ENCODE peak calls at places on chromosomes 13 and 19, in four cellular contexts. One of them, this sample, is unnamed.

GRCh38 chr19:36009220-36009619 is 607 bp upstream of the SYNE4 start:
- DNase-seq in fibroblast of lung: peak; percentile 48
- DNase-seq in spleen: peak; percentile 88
- DNase-seq in H9: peak; percentile 72
- DNase-seq in this sample: peak; percentile 87

GRCh38 chr13:31200636-31200970 is 828 bp downstream of the B3GLCT start:
- DNase-seq in fibroblast of lung: peak; percentile 23
- DNase-seq in spleen: peak; percentile 93
- DNase-seq in H9: peak; percentile 47
- DNase-seq in this sample: peak; percentile 83

GRCh38 chr13:48859168-48860105 is 116.3 kb upstream of the FNDC3A start:
- DNase-seq in spleen: no peak
- DNase-seq in H9: peak; percentile 49
- DNase-seq in fibroblast of lung: no peak
- DNase-seq in this sample: no peak

GRCh38 chr19:2477732-2478191 is 1.8 kb downstream of the GADD45B start:
- DNase-seq in fibroblast of lung: peak; percentile 58
- DNase-seq in spleen: peak; percentile 84
- DNase-seq in H9: no peak
- DNase-seq in this sample: no peak

GRCh38 chr19:35609881-35610353 is 2.6 kb upstream of the HAUS5 start:
- DNase-seq in spleen: peak; percentile 82
- DNase-seq in fibroblast of lung: no peak
- DNase-seq in H9: no peak
- DNase-seq in this sample: no peak

GRCh38 chr19:5823579-5824281 is 15.8 kb downstream of the FUT6 start:
- DNase-seq in spleen: no peak
- DNase-seq in H9: peak; percentile 74
- DNase-seq in fibroblast of lung: no peak
- DNase-seq in this sample: peak; percentile 77

GRCh38 chr13:110396913-110397379 is 89.9 kb downstream of the COL4A2 start:
- DNase-seq in fibroblast of lung: peak; percentile 100
- DNase-seq in spleen: no peak
- DNase-seq in H9: no peak
- DNase-seq in this sample: no peak

GRCh38 chr13:70253834-70254233 is 145.6 kb upstream of the KLHL1 start:
- DNase-seq in spleen: no peak
- DNase-seq in fibroblast of lung: peak; percentile 28
- DNase-seq in H9: no peak
- DNase-seq in this sample: no peak

GRCh38 chr13:94967183-94968039 is 255.1 kb upstream of the SOX21 start:
- DNase-seq in spleen: no peak
- DNase-seq in fibroblast of lung: peak; percentile 17
- DNase-seq in H9: peak; percentile 62
- DNase-seq in this sample: no peak

GRCh38 chr19:2010135-2010668 is 5.3 kb downstream of the BTBD2 start:
- DNase-seq in H9: no peak
- DNase-seq in spleen: no peak
- DNase-seq in fibroblast of lung: no peak
- DNase-seq in this sample: no peak

GRCh38 chr19:2150794-2151338 is 500 bp downstream of the AP3D1 start:
- DNase-seq in spleen: peak; percentile 90
- DNase-seq in fibroblast of lung: no peak
- DNase-seq in H9: no peak
- DNase-seq in this sample: peak; percentile 79

GRCh38 chr19:50383307-50383851 is 768 bp upstream of the POLD1 start:
- DNase-seq in H9: peak; percentile 49
- DNase-seq in spleen: no peak
- DNase-seq in fibroblast of lung: no peak
- DNase-seq in this sample: no peak

GRCh38 chr19:41548954-41549688 is 26.8 kb upstream of the CEACAM21 start:
- DNase-seq in H9: no peak
- DNase-seq in spleen: no peak
- DNase-seq in fibroblast of lung: no peak
- DNase-seq in this sample: no peak

GRCh38 chr13:95628488-95628887 is 16.0 kb downstream of the DZIP1 start:
- DNase-seq in fibroblast of lung: no peak
- DNase-seq in H9: no peak
- DNase-seq in spleen: no peak
- DNase-seq in this sample: no peak

GRCh38 chr19:6187374-6187773 is 51.9 kb downstream of the ACSBG2 start:
- DNase-seq in spleen: no peak
- DNase-seq in fibroblast of lung: no peak
- DNase-seq in H9: no peak
- DNase-seq in this sample: no peak

GRCh38 chr19:43755256-43755801 is 567 bp upstream of the SMG9 start:
- DNase-seq in fibroblast of lung: peak; percentile 69
- DNase-seq in spleen: peak; percentile 93
- DNase-seq in H9: peak; percentile 57
- DNase-seq in this sample: peak; percentile 92

GRCh38 chr13:44903596-44903995 is 85.7 kb downstream of the NUFIP1 start:
- DNase-seq in spleen: no peak
- DNase-seq in fibroblast of lung: peak; percentile 94
- DNase-seq in H9: no peak
- DNase-seq in this sample: peak; percentile 67

GRCh38 chr19:8571006-8571411 is 6.2 kb downstream of the MYO1F start:
- DNase-seq in spleen: peak; percentile 90
- DNase-seq in fibroblast of lung: peak; percentile 20
- DNase-seq in H9: no peak
- DNase-seq in this sample: peak; percentile 76

GRCh38 chr19:58361900-58362271 is 665 bp downstream of the ZNF497 start:
- DNase-seq in fibroblast of lung: no peak
- DNase-seq in H9: no peak
- DNase-seq in spleen: peak; percentile 87
- DNase-seq in this sample: peak; percentile 86

GRCh38 chr19:43731854-43732253 is 16.0 kb downstream of the IRGC start:
- DNase-seq in spleen: no peak
- DNase-seq in H9: no peak
- DNase-seq in fibroblast of lung: peak; percentile 49
- DNase-seq in this sample: no peak

GRCh38 chr13:48801255-48801654 is 147.5 kb downstream of the CYSLTR2 start:
- DNase-seq in spleen: no peak
- DNase-seq in fibroblast of lung: peak; percentile 72
- DNase-seq in H9: no peak
- DNase-seq in this sample: no peak

GRCh38 chr19:29121684-29122083 is 91.3 kb downstream of the UQCRFS1 start:
- DNase-seq in spleen: no peak
- DNase-seq in H9: peak; percentile 72
- DNase-seq in fibroblast of lung: no peak
- DNase-seq in this sample: no peak

GRCh38 chr19:17304386-17305047 is 1.2 kb upstream of the MRPL34 start:
- DNase-seq in H9: no peak
- DNase-seq in fibroblast of lung: no peak
- DNase-seq in spleen: no peak
- DNase-seq in this sample: peak; percentile 79

GRCh38 chr19:10812902-10813404 is 23.1 kb downstream of the TMED1 start:
- DNase-seq in H9: no peak
- DNase-seq in spleen: peak; percentile 85
- DNase-seq in fibroblast of lung: peak; percentile 93
- DNase-seq in this sample: no peak

GRCh38 chr13:75788494-75788991 is 152.4 kb downstream of the LMO7 start:
- DNase-seq in spleen: no peak
- DNase-seq in H9: no peak
- DNase-seq in fibroblast of lung: peak; percentile 90
- DNase-seq in this sample: no peak

GRCh38 chr13:75792526-75793187 is 156.5 kb downstream of the LMO7 start:
- DNase-seq in spleen: no peak
- DNase-seq in fibroblast of lung: no peak
- DNase-seq in H9: no peak
- DNase-seq in this sample: no peak

GRCh38 chr13:75787249-75787940 is 151.3 kb downstream of the LMO7 start:
- DNase-seq in fibroblast of lung: no peak
- DNase-seq in spleen: no peak
- DNase-seq in H9: no peak
- DNase-seq in this sample: no peak

GRCh38 chr13:75790198-75790970 is 154.3 kb downstream of the LMO7 start:
- DNase-seq in spleen: no peak
- DNase-seq in fibroblast of lung: no peak
- DNase-seq in H9: no peak
- DNase-seq in this sample: no peak

DNA sequence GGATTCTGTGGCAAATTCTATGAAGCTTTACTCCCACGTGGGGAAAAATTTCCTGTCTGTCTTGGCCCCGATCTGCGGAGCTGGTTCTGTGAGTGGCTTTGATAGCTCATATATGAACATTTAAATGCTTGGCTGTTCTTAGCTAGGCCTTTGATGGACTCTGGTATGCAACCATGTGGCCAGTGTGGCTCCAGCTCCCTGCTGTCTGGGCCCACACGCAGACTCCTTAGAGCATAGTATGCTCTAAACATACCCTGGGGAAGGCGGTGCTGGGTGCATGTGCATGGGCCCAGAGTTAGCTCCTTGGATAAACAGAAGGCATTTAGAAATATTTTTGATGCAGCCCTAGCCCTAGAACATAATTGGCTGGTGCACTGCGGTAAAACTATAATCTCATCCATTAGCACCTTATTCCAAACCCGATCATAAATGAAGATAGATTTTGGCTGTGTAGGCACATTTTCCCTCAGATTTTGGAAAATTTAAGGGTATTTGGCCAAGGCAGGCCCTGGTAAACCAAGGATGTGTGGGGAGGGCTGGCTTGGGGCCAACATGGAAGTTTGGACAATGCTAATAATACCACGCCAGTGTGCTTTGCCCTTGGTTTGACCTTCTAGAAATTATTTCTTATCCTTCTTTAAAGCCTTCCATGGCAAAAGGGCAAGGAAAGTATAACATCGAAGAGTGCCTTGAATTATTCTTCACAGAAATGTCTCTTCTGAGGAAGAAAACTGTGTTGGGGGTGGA is 153.5 kb downstream of the LMO7 start:
- DNase-seq in spleen: no peak
- DNase-seq in H9: no peak
- DNase-seq in fibroblast of lung: no peak
- DNase-seq in this sample: no peak
- H3K27ac ChIP-seq in spleen: no peak overlapping the region
- H3K27ac ChIP-seq in H9: no peak overlapping the region
- H3K27ac ChIP-seq in fibroblast of lung: no peak overlapping the region
- H3K27ac ChIP-seq in this sample: peak overlapping the region; percentile 38

GRCh38 chr13:59533561-59534337 is 630.0 kb downstream of the DIAPH3 start:
- DNase-seq in spleen: no peak
- DNase-seq in fibroblast of lung: no peak
- DNase-seq in H9: no peak
- DNase-seq in this sample: no peak
- H3K27ac ChIP-seq in spleen: no peak overlapping the region
- H3K27ac ChIP-seq in fibroblast of lung: no peak overlapping the region
- H3K27ac ChIP-seq in H9: no peak overlapping the region
- H3K27ac ChIP-seq in this sample: no peak overlapping the region

GRCh38 chr13:32824061-32824460 is 192.2 kb upstream of the KL start:
- DNase-seq in spleen: no peak
- DNase-seq in fibroblast of lung: no peak
- DNase-seq in H9: no peak
- DNase-seq in this sample: no peak
- H3K27ac ChIP-seq in spleen: no peak overlapping the region
- H3K27ac ChIP-seq in fibroblast of lung: peak overlapping the region; percentile 31
- H3K27ac ChIP-seq in H9: no peak overlapping the region
- H3K27ac ChIP-seq in this sample: no peak overlapping the region

DNA sequence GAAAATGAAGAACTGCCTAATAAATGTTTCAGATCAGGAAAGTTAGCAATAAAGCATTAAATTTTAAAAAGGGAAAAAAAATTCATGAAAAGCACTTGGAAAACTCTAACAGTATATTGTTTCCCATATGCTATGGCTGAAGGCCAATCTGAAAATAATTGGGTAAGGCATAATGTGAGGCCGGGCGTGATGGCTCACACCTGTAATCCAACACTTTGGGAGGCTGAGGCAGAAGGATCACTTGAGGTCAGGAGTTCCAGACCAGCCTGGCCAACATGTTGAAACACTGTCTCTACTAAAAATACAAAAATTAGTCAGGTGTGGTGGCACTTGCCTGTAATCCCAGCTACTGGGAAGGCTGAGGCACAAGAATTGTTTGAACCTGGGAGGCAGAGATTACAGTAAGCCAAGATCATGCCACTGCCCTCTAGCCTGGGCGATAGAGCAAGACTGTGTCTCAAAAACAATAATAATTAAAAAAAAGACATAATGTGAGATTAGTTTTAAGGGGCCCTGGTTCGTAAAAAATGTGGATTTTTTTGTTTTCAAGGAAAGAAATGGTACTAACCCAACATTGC is 15.2 kb downstream of the INTS6 start:
- DNase-seq in spleen: no peak
- DNase-seq in H9: no peak
- DNase-seq in fibroblast of lung: no peak
- DNase-seq in this sample: no peak
- H3K27ac ChIP-seq in spleen: no peak overlapping the region
- H3K27ac ChIP-seq in H9: no peak overlapping the region
- H3K27ac ChIP-seq in fibroblast of lung: no peak overlapping the region
- H3K27ac ChIP-seq in this sample: no peak overlapping the region

DNA sequence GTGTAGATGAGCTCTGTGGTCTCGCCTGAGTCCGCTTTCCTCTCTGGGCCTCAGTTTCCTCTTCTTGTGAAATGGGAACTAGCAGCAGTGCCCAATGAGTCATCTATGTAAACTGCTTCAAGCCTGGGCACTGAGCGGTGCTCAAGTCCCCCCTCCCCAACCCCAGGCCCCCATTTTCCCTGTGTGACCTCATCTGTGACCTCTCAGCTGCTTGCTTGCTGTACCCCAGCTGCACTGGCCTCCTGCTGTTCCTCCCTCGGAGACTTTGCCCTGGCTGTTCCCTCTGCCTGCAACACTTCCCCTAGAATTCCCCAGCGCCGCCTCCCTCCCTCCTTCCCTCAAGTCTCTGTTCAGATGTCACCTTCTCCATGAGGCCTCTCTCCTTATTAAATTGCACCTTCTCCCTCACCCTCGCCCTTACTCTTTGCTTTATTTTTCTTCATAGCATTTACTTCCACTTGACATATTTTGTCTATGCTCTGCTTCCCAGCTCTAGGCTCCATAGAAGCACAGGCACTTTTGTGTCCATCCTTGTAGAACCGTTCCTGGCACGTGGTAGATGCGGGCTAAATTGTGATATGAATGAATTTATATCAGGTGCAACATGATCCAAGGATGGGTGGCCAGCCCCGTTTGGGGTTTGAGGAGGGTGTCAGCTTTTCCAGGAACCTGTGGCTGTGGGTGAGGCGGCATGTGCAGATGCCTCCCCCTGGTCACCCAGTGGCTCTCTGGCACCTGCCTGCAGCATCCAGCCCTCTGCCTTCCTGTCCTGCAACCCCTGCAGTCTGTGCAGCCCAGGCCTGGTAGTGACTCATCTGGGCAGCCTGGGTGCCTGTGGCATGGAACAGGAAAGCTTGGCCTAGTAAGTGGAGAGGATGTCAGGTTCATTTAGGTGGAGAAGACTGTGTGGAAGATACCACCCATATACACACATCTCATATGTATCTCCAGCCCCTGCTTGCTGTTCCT is 26.3 kb downstream of the SIPA1L3 start:
- DNase-seq in fibroblast of lung: peak; percentile 25
- DNase-seq in H9: peak; percentile 48
- DNase-seq in spleen: no peak
- DNase-seq in this sample: no peak
- H3K27ac ChIP-seq in fibroblast of lung: no peak overlapping the region
- H3K27ac ChIP-seq in H9: no peak overlapping the region
- H3K27ac ChIP-seq in spleen: no peak overlapping the region
- H3K27ac ChIP-seq in this sample: peak overlapping the region; percentile 78

DNA sequence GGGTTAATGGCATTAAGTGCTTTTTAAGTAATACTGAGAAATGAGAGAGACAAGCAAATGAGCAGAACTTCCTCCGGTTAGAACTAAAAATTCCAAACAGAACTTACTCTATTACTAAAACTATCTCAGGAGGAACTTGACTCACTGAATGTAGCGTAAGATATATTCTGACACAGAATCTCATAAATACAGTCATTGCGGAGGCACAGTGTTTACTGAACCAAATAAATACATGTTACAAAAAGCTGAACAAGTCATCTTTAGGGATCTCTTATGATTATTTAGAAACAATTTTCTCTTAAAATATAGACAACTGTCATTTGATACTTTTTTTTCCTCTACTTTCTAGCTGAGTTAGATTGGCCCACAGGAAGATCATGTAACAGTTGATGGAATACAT is 283.1 kb downstream of the KLF12 start:
- DNase-seq in H9: no peak
- DNase-seq in spleen: no peak
- DNase-seq in fibroblast of lung: no peak
- DNase-seq in this sample: no peak
- H3K27ac ChIP-seq in H9: no peak overlapping the region
- H3K27ac ChIP-seq in spleen: no peak overlapping the region
- H3K27ac ChIP-seq in fibroblast of lung: no peak overlapping the region
- H3K27ac ChIP-seq in this sample: no peak overlapping the region